ENCODE peak calls at places on chromosomes 2 and 18, in four cellular contexts. L, R, C and I are unnamed samples.

GRCh38 chr2:197078535-197078934 is 152.0 kb upstream of the PGAP1 start:
- DNase-seq in L (no peak), R (no peak), C (no peak), I (no peak)

GRCh38 chr2:119491776-119492525 is 32.3 kb downstream of the SCTR start:
- DNase-seq in L (peak), R (no peak), C (peak), I (no peak)

GRCh38 chr18:57008001-57008686 is 138.7 kb upstream of the BOD1L2 start:
- DNase-seq in L (no peak), R (no peak), C (no peak), I (no peak)

GRCh38 chr2:17892726-17893534 is 14.5 kb downstream of the KCNS3 start:
- DNase-seq in L (no peak), R (no peak), C (no peak), I (no peak)

GRCh38 chr2:172985139-172985874 is 90.3 kb upstream of the MAP3K20 start:
- DNase-seq in L (no peak), R (peak), C (peak), I (peak)

GRCh38 chr18:59606193-59607175 is 90.7 kb downstream of the CCBE1 start:
- DNase-seq in L (no peak), R (peak), C (no peak), I (no peak)

GRCh38 chr2:11939523-11939922 is 193.1 kb downstream of the LPIN1 start:
- DNase-seq in L (no peak), R (no peak), C (no peak), I (no peak)

GRCh38 chr2:220394433-220394832 is 767.0 kb downstream of the SLC4A3 start:
- DNase-seq in L (no peak), R (peak), C (peak), I (no peak)

GRCh38 chr2:205148756-205149155 is 533.5 kb upstream of the NRP2 start:
- DNase-seq in L (no peak), R (no peak), C (no peak), I (no peak)

DNA sequence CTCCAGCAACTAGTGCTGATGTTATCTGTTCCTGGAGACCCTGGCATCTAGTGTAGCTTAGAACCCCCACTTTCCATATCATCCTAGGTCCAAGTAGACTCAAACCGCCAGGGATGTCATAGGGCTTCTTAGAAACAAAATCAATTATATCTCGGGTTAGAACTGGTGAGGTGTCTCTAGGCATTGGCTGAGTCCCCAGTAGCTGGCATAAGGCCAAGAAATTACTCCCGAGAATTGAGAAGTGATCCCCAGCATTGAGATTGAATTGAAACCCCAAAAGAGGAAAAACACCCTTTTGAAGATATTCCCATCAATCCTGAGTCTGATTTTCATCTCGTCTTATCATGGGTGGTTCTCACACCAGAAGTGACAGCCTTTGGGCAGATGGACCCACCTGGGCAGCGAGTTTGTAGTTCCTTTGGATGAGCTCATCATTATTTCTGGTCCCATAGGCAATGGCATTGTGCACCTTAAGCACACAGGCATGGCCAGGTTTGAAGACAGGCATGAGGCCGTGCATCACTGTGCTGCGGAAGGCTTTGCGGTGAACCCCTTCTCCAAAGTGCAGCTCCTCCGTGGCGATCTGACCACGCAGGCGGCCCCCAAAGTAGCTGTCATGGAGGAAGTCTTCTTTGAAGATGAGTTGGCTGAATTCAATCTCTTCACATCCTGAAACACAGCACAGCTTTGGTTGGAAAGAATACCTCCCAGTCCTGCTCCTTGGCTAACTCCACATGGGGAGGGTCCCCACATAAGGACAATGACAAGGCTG is 112.2 kb downstream of the ALPK2 start:
- DNase-seq in L (no peak), R (no peak), C (no peak), I (no peak)
- TF ChIP-seq POLR2A in L (no peak), R (no peak), C (no peak), I (no peak)

DNA sequence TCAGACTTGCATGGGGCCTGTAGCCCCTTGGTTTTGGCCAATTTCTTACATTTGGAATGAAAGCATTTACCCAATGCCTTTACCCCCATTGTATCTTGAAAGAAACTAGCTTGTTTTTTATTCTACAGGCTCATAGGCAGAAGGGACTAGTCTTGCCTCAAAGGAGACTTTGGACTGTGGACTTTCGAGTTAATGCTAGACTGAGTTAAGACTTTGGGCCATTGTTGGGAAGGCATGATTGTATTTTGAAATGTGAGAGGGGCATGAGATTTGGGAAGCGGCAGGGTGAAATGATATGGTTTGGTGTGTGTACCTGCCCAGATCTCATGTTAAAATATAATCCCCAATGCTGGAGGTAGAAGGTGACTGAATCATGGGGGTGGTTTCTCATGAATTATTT is 13.4 kb upstream of the WDR75 start:
- DNase-seq in L (peak), R (no peak), C (no peak), I (no peak)
- TF ChIP-seq POLR2A in L (no peak), R (no peak), C (no peak), I (no peak)

GRCh38 chr2:217091531-217091930 is 231.7 kb upstream of the TNP1 start:
- DNase-seq in L (no peak), R (no peak), C (no peak), I (no peak)

GRCh38 chr2:217090884-217091283 is 231.0 kb upstream of the TNP1 start:
- DNase-seq in L (no peak), R (no peak), C (no peak), I (no peak)

GRCh38 chr2:217090024-217090473 is 230.2 kb upstream of the TNP1 start:
- DNase-seq in L (no peak), R (no peak), C (no peak), I (no peak)

GRCh38 chr2:217085543-217085942 is 225.7 kb upstream of the TNP1 start:
- DNase-seq in L (no peak), R (no peak), C (no peak), I (no peak)

GRCh38 chr2:217086038-217086522 is 226.2 kb upstream of the TNP1 start:
- DNase-seq in L (no peak), R (no peak), C (no peak), I (no peak)
- TF ChIP-seq POLR2A in L (no peak), R (no peak), C (no peak), I (no peak)

GRCh38 chr18:36129300-36130038 is at the start of the genes ELP2 and SLC39A6:
- DNase-seq in L (peak), R (peak), C (peak), I (peak)
- TF ChIP-seq POLR2A in L (peak), R (no peak), C (peak), I (no peak)

GRCh38 chr2:149393647-149394046 is 63.3 kb downstream of the LYPD6 start:
- DNase-seq in L (no peak), R (no peak), C (no peak), I (no peak)
- TF ChIP-seq POLR2A in L (no peak), R (no peak), C (no peak), I (no peak)

GRCh38 chr18:12750076-12750707 is 47.4 kb downstream of the PSMG2 start:
- DNase-seq in L (no peak), R (no peak), C (no peak), I (no peak)
- TF ChIP-seq POLR2A in L (no peak), R (no peak), C (no peak), I (no peak)

DNA sequence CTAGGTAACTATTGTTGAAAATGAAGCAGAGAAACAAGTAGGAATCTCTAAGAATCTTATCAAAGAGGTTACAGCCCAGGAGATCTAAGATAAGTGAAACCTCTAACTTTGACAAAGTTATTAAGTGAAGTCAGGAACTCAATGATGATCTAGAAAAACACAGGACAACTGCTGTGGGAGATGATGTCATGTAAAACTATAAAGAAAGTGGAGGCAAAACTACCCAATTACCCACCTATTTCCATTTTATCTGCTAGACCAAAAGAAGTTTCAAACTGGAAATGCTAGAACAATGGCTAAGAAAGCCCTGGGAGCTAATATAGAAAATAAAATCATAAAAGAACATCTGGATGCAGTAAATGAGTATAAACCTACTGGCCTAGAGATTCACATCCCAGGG is 50.3 kb downstream of the SATB2 start:
- DNase-seq in L (no peak), R (no peak), C (no peak), I (no peak)
- TF ChIP-seq POLR2A in L (no peak), R (no peak), C (no peak), I (no peak)

GRCh38 chr2:47344890-47345583 is 57.9 kb upstream of the MSH2 start:
- DNase-seq in L (peak), R (peak), C (peak), I (peak)
- TF ChIP-seq POLR2A in L (peak), R (no peak), C (peak), I (no peak)

DNA sequence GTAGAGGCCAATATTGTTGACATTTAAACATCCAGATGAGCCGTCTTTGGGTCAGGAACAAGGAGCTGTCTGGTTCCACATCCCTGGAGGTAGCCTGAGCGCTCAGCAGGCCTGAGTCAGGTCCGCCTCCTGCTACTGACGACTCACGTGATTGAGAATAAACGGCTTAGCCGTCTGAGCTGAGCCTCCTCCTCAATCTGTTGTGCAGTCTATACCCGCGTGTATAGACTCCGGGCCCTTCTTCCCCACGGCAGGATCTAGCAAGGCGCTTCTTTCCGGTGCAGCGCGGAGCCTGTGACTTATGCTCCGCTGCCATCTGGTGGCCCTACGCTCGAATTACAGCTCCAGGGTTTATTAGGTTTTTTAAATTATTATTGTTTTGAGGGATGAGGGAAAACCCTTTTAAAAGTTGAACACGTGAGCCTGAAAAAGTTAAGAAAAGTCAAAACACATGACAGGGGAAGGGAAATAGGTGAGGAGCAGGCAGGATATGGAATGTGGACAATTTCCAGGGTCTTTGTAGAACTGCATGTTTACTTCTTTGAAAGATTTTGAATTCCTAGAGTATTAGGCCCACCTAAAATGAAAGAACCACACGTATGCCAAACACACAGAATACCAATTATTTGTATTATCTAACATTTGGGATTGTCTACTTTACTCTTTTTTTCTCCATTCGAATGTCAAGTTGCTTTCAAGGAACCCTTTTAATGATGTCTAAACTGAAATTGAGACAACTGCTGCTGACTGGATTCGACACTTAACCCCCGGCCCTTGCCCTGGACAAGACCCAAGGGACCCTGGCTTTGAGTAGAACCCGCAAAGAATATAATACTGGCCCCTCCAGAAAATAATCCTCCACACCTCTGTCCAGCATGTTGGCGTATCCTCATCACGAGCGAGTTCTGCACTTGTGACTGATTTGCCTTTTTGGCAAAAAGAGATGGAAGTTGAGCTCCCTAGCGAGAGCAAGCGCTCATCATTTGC is 112.4 kb upstream of the ZNF236 start:
- DNase-seq in L (peak), R (peak), C (peak), I (peak)
- TF ChIP-seq POLR2A in L (no peak), R (no peak), C (no peak), I (no peak)

DNA sequence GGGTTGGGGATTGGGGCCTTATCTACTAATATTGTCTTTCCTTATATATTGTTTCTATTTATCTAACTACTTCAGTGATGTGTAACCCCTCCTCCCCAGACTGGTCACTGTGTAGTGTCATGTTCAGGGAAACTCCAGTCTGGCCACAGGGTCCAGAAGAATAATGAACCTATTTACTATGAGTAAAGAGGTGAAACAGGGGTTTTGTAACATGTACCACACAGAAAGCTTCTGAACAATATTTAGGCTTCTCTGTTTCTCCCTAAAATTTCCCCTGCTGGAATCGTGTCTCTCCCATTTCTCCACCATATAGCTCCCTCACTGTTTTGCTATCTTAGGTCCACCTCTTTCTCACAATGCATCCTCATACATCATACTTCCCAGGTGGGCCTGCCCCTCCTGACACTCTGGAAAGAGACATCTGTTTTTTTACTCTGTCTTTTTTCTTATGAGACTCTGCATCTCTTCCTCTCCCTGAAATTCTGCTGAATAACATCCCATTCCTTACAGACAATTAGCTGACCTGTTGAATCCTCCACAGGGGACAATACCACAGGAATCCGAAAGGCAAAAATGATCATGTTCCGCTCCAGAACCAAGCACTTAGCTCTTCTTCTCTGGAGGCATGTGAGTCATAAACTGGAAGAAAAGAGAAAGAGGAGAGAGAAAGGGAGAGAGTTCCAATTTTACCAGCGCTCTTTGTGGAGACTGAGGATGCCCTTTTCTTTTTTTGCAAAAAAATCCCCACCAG is 154.8 kb downstream of the ZEB2 start:
- DNase-seq in L (no peak), R (no peak), C (no peak), I (no peak)
- TF ChIP-seq POLR2A in L (no peak), R (no peak), C (no peak), I (no peak)